ENCODE peak calls at places on chromosomes 12 and 14, in four cellular contexts. V is kidney tubule cell, M is NB4, O is Peyer's patch. H is an unnamed sample.

GRCh38 chr12:1880153-1880845 is 38.2 kb downstream of the CACNA2D4 start:
- DNase-seq in V (no peak), M (no peak), O (no peak), H (no peak)

GRCh38 chr12:90851800-90852718 is 102.9 kb downstream of the CCER1 start:
- DNase-seq in V (no peak), M (no peak), O (no peak), H (peak)

GRCh38 chr12:76155157-76155556 is 70.7 kb upstream of the NAP1L1 start:
- DNase-seq in V (no peak), M (no peak), O (no peak), H (no peak)

GRCh38 chr12:52615208-52615868 is 3.0 kb downstream of the KRT73 start:
- DNase-seq in V (no peak), M (peak), O (no peak), H (no peak)

GRCh38 chr12:22332191-22332590 is 2.3 kb downstream of the ST8SIA1 start:
- DNase-seq in V (no peak), M (no peak), O (no peak), H (no peak)

GRCh38 chr12:857611-858010 is 91.9 kb downstream of the RAD52 start:
- DNase-seq in V (peak), M (no peak), O (no peak), H (peak)

GRCh38 chr12:117580718-117581062 is 219.3 kb upstream of the NOS1 start:
- DNase-seq in V (peak), M (peak), O (peak), H (peak)

GRCh38 chr14:54653764-54654469 is 87.0 kb downstream of the SAMD4A start:
- DNase-seq in V (peak), M (no peak), O (no peak), H (peak)

GRCh38 chr12:67391034-67391433 is 121.9 kb downstream of the CAND1 start:
- DNase-seq in V (no peak), M (no peak), O (no peak), H (no peak)

GRCh38 chr12:120759591-120760348 is 34.1 kb downstream of the ACADS start:
- DNase-seq in V (no peak), M (peak), O (no peak), H (no peak)

GRCh38 chr12:52023976-52024688 is 17.4 kb downstream of the TAMALIN start:
- DNase-seq in V (no peak), M (no peak), O (no peak), H (no peak)

GRCh38 chr12:32508626-32509025 is 109.3 kb downstream of the FGD4 start:
- DNase-seq in V (peak), M (no peak), O (no peak), H (no peak)

GRCh38 chr14:65117795-65118746 is 15.8 kb upstream of the MAX start:
- DNase-seq in V (no peak), M (no peak), O (no peak), H (no peak)

GRCh38 chr14:29278301-29278700 is 511.7 kb downstream of the FOXG1 start:
- DNase-seq in V (no peak), M (no peak), O (no peak), H (no peak)

GRCh38 chr12:112353389-112353788 is 28.8 kb downstream of the HECTD4 start:
- DNase-seq in V (peak), M (no peak), O (no peak), H (peak)

GRCh38 chr12:57896437-57897201 is 44.7 kb upstream of the ATP23 start:
- DNase-seq in V (peak), M (no peak), O (peak), H (no peak)

GRCh38 chr14:105931808-105932483 is 405.6 kb downstream of the TMEM121 start:
- DNase-seq in V (no peak), M (peak), O (peak), H (peak)

GRCh38 chr12:25497021-25497420 is 56.1 kb downstream of the LMNTD1 start:
- DNase-seq in V (peak), M (no peak), O (no peak), H (peak)

GRCh38 chr12:40054554-40055226 is 51.2 kb downstream of the SLC2A13 start:
- DNase-seq in V (no peak), M (no peak), O (no peak), H (peak)

GRCh38 chr12:92582888-92583287 is 119.9 kb upstream of the PLEKHG7 start:
- DNase-seq in V (no peak), M (no peak), O (no peak), H (no peak)

GRCh38 chr12:86827409-86827808 is 571.2 kb upstream of the MGAT4C start:
- DNase-seq in V (no peak), M (no peak), O (no peak), H (peak)

GRCh38 chr14:35229495-35230089 is 62.6 kb upstream of the PSMA6 start:
- DNase-seq in V (no peak), M (peak), O (no peak), H (peak)

GRCh38 chr12:106481246-106481645 is 101.6 kb upstream of the RFX4 start:
- DNase-seq in V (no peak), M (no peak), O (no peak), H (no peak)

GRCh38 chr12:2358986-2359658 is 306.3 kb downstream of the CACNA1C start:
- DNase-seq in V (no peak), M (peak), O (no peak), H (no peak)

GRCh38 chr12:26369588-26369987 is 174.2 kb downstream of the SSPN start:
- DNase-seq in V (peak), M (peak), O (no peak), H (peak)

GRCh38 chr14:99217066-99217465 is 54.9 kb downstream of the BCL11B start:
- DNase-seq in V (no peak), M (no peak), O (no peak), H (no peak)

GRCh38 chr12:113359133-113359938 is 949 bp downstream of the PLBD2 start:
- DNase-seq in V (no peak), M (peak), O (peak), H (peak)

GRCh38 chr12:130826151-130826801 is 12.8 kb downstream of the STX2 start:
- DNase-seq in V (peak), M (peak), O (peak), H (peak)

GRCh38 chr14:99538275-99538674 is 57.1 kb downstream of the CCNK start:
- DNase-seq in V (no peak), M (no peak), O (no peak), H (no peak)

GRCh38 chr12:116385486-116386217 is 108.2 kb upstream of the MED13L start:
- DNase-seq in V (no peak), M (peak), O (no peak), H (no peak)

GRCh38 chr12:96445743-96446655 is 43.4 kb upstream of the CFAP54 start:
- DNase-seq in V (peak), M (peak), O (peak), H (peak)